ENCODE peak calls at places on chromosomes 13 and 19, in six cellular contexts. P is IMR-90, C is choroid plexus epithelial cell, B is skeletal muscle cell, I is foreskin fibroblast, U is HFF-Myc. X is an unnamed sample.

GRCh38 chr19:36008336-36008978 is at the start of gene SYNE4:
- DNase-seq in U (no peak), B (no peak), I (no peak), C (no peak), P (no peak), X (no peak)

GRCh38 chr19:45667620-45668341 is at the start of gene GIPR:
- DNase-seq in P (peak; percentile 38), I (peak; percentile 41), B (no peak), C (no peak), U (no peak), X (no peak)

GRCh38 chr13:35025314-35025713 is 83.2 kb downstream of the NBEA start:
- DNase-seq in I (no peak), B (no peak), U (no peak), P (no peak), C (no peak), X (no peak)

GRCh38 chr13:37068962-37069361 is 9.5 kb upstream of the SUPT20H start:
- DNase-seq in B (no peak), I (peak; percentile 37), U (no peak), P (peak; percentile 30), C (peak; percentile 55), X (no peak)

GRCh38 chr19:10379880-10380310 is 477 bp downstream of the TYK2 start:
- DNase-seq in I (peak; percentile 19), B (no peak), P (no peak), U (no peak), C (no peak), X (no peak)

GRCh38 chr13:48320906-48321510 is 17.5 kb downstream of the RB1 start:
- DNase-seq in U (no peak), P (no peak), C (no peak), I (no peak), B (no peak), X (no peak)

GRCh38 chr13:93345642-93346220 is 119.1 kb downstream of the GPC6 start:
- DNase-seq in B (no peak), U (no peak), P (no peak), C (peak; percentile 48), I (no peak), X (peak; percentile 60)

GRCh38 chr13:43874512-43875092 is 4.9 kb downstream of the CCDC122 start:
- DNase-seq in B (no peak), I (peak; percentile 43), P (peak; percentile 54), C (peak; percentile 62), U (no peak), X (no peak)

GRCh38 chr13:87999141-87999765 is 328.1 kb downstream of the SLITRK5 start:
- DNase-seq in I (peak; percentile 1), P (peak; percentile 30), B (peak; percentile 38), C (peak; percentile 51), U (no peak), X (peak; percentile 8)

GRCh38 chr13:113043931-113044330 is 61.7 kb upstream of the F7 start:
- DNase-seq in U (no peak), C (no peak), B (no peak), I (no peak), P (no peak), X (no peak)

GRCh38 chr19:2629491-2630351 is 72.8 kb downstream of the GNG7 start:
- DNase-seq in P (no peak), B (no peak), I (no peak), U (no peak), C (no peak), X (no peak)

GRCh38 chr13:20254076-20254475 is 22.0 kb upstream of the GJB6 start:
- DNase-seq in I (no peak), P (no peak), C (no peak), B (no peak), U (no peak), X (no peak)

GRCh38 chr19:48480476-48481190 is 11.5 kb downstream of the CYTH2 start:
- DNase-seq in C (peak; percentile 74), I (peak; percentile 68), P (no peak), B (no peak), U (no peak), X (no peak)

GRCh38 chr13:26025771-26026170 is 26.0 kb downstream of the SHISA2 start:
- DNase-seq in U (no peak), I (no peak), C (no peak), P (no peak), B (no peak), X (no peak)

GRCh38 chr19:42360787-42361544 is 29.1 kb downstream of the CNFN start:
- DNase-seq in I (no peak), U (no peak), C (no peak), B (no peak), P (no peak), X (no peak)

GRCh38 chr13:108176685-108177274 is 38.6 kb downstream of the LIG4 start:
- DNase-seq in B (no peak), C (peak; percentile 67), U (no peak), I (peak; percentile 9), P (peak; percentile 22), X (no peak)

GRCh38 chr13:113941571-113942191 is 32.2 kb downstream of the C13orf46 start:
- DNase-seq in I (peak; percentile 46), B (no peak), P (no peak), C (peak; percentile 54), U (no peak), X (no peak)

GRCh38 chr13:19818223-19818842 is 35.6 kb upstream of the PSPC1 start:
- DNase-seq in C (peak; percentile 50), P (no peak), U (no peak), B (no peak), I (peak; percentile 15), X (no peak)

GRCh38 chr19:12913011-12913561 is 6.0 kb downstream of the SYCE2 start:
- DNase-seq in B (peak; percentile 47), C (peak; percentile 75), I (peak; percentile 73), U (no peak), P (peak; percentile 42), X (no peak)

GRCh38 chr19:6216996-6217751 is 62.6 kb downstream of the MLLT1 start:
- DNase-seq in C (peak; percentile 63), P (peak; percentile 13), B (no peak), I (no peak), U (no peak), X (no peak)

GRCh38 chr13:37510441-37510840 is 88.1 kb downstream of the POSTN start:
- DNase-seq in P (no peak), U (no peak), I (no peak), C (no peak), B (no peak), X (no peak)

GRCh38 chr19:14006766-14007562 is 844 bp upstream of the RFX1 start:
- DNase-seq in I (no peak), P (no peak), B (no peak), C (no peak), U (no peak), X (no peak)

GRCh38 chr19:44988896-44989563 is 12.2 kb upstream of the RELB start:
- DNase-seq in I (peak; percentile 80), U (peak; percentile 29), C (peak; percentile 78), B (peak; percentile 15), P (peak; percentile 62), X (no peak)

GRCh38 chr19:3687774-3688706 is 12.2 kb downstream of the PIP5K1C start:
- DNase-seq in I (no peak), U (no peak), P (no peak), B (no peak), C (peak; percentile 53), X (no peak)
- H3K4me3 ChIP-seq in I (no peak overlapping the region), U (no peak overlapping the region), P (no peak overlapping the region), B (no peak overlapping the region), C (no peak overlapping the region), X (no peak overlapping the region)

DNA sequence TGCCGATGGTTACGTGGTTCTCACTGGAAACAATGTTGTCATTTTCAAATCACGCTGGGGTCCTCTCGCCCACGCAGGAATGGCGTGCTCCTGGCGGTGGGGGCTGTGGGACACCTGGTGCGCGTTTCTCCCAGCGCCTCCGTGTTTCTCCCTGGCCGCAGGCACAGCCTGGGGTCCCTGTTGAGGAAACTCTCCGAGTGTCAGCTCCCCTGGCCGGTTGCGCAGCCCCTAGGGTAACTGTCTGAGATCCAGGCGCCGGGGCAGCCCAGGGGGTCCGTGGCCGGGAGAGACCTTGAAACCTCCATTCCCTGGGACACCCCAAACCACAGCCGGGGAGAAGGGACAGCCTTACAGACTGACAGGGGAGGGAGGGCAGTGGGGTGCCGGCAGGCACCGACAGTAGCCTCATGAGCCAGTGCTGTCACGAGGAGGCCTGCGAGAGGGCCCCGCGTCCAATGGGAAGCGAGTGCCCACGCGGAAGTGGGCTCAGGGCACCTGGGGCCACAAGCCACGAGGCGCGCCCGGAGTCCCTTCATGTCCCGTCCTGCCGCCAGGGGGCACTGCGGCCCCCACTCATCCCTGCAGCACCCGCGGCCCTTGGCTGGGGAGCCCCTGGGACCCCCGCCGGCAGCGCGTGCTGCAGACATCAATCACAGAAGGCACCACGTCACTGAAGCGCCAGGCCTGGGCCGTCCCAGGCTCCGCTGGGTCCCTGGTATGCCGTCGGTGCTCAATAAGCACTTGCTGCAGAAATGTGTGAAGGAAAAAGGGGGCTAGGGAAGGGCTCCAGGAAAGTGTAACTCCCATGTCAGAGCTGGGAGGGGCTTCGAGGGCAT is 9.5 kb downstream of the ADAMTSL5 start:
- DNase-seq in B (no peak), U (no peak), I (peak; percentile 79), P (peak; percentile 32), C (peak; percentile 43), X (no peak)
- H3K4me3 ChIP-seq in B (peak overlapping the region; percentile 7), U (no peak overlapping the region), I (peak overlapping the region; percentile 22), P (no peak overlapping the region), C (peak overlapping the region; percentile 30), X (peak overlapping the region; percentile 23)

GRCh38 chr13:106527806-106528205 is 7.7 kb downstream of the EFNB2 start:
- DNase-seq in C (no peak), U (no peak), I (no peak), P (no peak), B (no peak), X (no peak)
- H3K4me3 ChIP-seq in C (no peak overlapping the region), U (no peak overlapping the region), I (no peak overlapping the region), P (no peak overlapping the region), B (no peak overlapping the region), X (no peak overlapping the region)

GRCh38 chr13:97106323-97106722 is 112.0 kb upstream of the OXGR1 start:
- DNase-seq in P (no peak), C (no peak), U (no peak), I (no peak), B (no peak), X (no peak)

GRCh38 chr13:97109256-97109655 is 112.9 kb upstream of the MBNL2 start:
- DNase-seq in C (no peak), I (no peak), U (no peak), P (no peak), B (no peak), X (no peak)

GRCh38 chr13:97109841-97110492 is 112.2 kb upstream of the MBNL2 start:
- DNase-seq in U (no peak), C (peak; percentile 90), B (peak; percentile 53), P (peak; percentile 85), I (peak; percentile 94), X (peak; percentile 49)

GRCh38 chr13:97108535-97108910 is 113.6 kb upstream of the MBNL2 start:
- DNase-seq in P (peak; percentile 49), I (peak; percentile 20), U (no peak), B (peak; percentile 25), C (peak; percentile 37), X (no peak)

DNA sequence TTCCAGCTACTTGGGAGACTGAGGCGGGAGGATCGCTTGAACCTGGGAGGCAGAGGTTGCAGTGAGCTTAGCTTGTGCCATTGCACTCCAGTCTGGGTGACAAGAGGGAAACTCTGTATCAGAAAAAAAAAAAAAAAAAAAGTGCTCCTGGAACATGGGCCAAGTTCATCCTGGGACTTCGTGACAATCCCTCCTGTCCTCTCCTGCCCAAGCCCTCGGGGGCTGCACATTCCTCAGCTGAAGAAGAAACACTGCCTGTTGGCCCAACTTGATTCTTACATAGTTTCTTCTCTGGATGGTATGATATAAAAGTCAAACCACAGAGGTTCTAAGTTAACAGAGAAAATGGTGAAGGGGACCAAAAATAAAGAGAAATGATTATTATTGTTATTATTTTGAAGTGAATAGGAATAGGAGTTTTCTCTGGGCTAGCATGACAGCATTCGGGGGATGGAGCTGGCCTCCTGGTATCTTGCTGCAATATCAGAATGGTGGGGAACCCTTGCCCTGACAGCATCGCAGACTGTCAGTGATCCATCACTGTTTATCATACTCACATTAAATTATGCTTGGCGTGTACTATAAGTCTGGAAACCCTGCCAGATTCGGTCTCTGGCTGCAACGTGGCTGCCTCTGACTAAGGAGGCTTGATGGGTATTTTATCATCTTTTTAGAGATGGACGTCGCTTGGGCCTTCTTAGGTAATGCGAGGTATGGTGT is 113.7 kb upstream of the OXGR1 start:
- DNase-seq in U (no peak), P (peak; percentile 10), C (no peak), I (no peak), B (no peak), X (no peak)
- H3K4me3 ChIP-seq in U (no peak overlapping the region), P (no peak overlapping the region), C (no peak overlapping the region), I (no peak overlapping the region), B (no peak overlapping the region), X (no peak overlapping the region)